ENCODE peak calls at places on chromosomes 1 and 21, in six cellular contexts. L is prostate gland; T is tibial artery; I is CD8-positive, alpha-beta T cell; B is left lung; H is psoas muscle. K is an unnamed sample.

GRCh38 chr1:218451415-218451814 is 106.3 kb downstream of the TGFB2 start:
- DNase-seq in B (no peak), H (no peak), I (no peak), L (no peak), T (no peak), K (no peak)

GRCh38 chr1:96764469-96764868 is 42.9 kb downstream of the PTBP2 start:
- DNase-seq in I (no peak), B (no peak), H (no peak), L (no peak), T (no peak), K (no peak)

GRCh38 chr1:209835782-209836298 is 8.1 kb downstream of the UTP25 start:
- DNase-seq in B (no peak), L (no peak), T (no peak), I (no peak), H (no peak), K (no peak)

GRCh38 chr1:156705321-156705917 is at the start of gene CRABP2:
- DNase-seq in T (no peak), I (peak; percentile 49), H (peak; percentile 30), L (no peak), B (peak; percentile 83), K (peak; percentile 82)

GRCh38 chr1:3625151-3625907 is 514 bp downstream of the TPRG1L start:
- DNase-seq in L (peak; percentile 39), B (peak; percentile 85), I (no peak), H (peak; percentile 33), T (no peak), K (peak; percentile 82)

GRCh38 chr1:11176081-11176706 is 13.0 kb upstream of the ANGPTL7 start:
- DNase-seq in L (no peak), B (no peak), I (no peak), H (peak; percentile 59), T (no peak), K (no peak)

GRCh38 chr1:21916447-21917240 is 20.5 kb downstream of the HSPG2 start:
- DNase-seq in T (no peak), B (no peak), I (no peak), H (no peak), L (no peak), K (no peak)

GRCh38 chr1:113027008-113027407 is 46.0 kb upstream of the LRIG2 start:
- DNase-seq in L (no peak), B (no peak), T (no peak), H (no peak), I (no peak), K (no peak)

GRCh38 chr1:85450832-85451231 is 14.1 kb downstream of the DDAH1 start:
- DNase-seq in L (no peak), B (peak; percentile 60), T (no peak), H (peak; percentile 24), I (no peak), K (no peak)

GRCh38 chr21:46213620-46214286 is 14.8 kb downstream of the LSS start:
- DNase-seq in T (peak; percentile 9), B (no peak), L (no peak), H (no peak), I (no peak), K (no peak)

GRCh38 chr21:45324430-45325205 is 36.9 kb upstream of the POFUT2 start:
- DNase-seq in B (peak; percentile 74), I (no peak), L (no peak), H (peak; percentile 13), T (no peak), K (peak; percentile 79)

GRCh38 chr1:186559601-186560116 is 98.7 kb upstream of the PDC start:
- DNase-seq in T (no peak), I (no peak), B (no peak), H (no peak), L (no peak), K (no peak)

GRCh38 chr1:223771469-223771813 is 59.1 kb downstream of the CAPN2 start:
- DNase-seq in I (no peak), H (no peak), L (no peak), T (no peak), B (no peak), K (no peak)

GRCh38 chr1:186304982-186305949 is 69.8 kb downstream of the TPR start:
- DNase-seq in I (no peak), B (no peak), H (no peak), T (no peak), L (no peak), K (no peak)

GRCh38 chr1:155081472-155082300 is 3.0 kb downstream of the EFNA3 start:
- DNase-seq in B (peak; percentile 79), L (no peak), T (no peak), H (no peak), I (no peak), K (peak; percentile 73)

GRCh38 chr1:41529621-41530395 is 45.3 kb upstream of the EDN2 start:
- DNase-seq in T (peak; percentile 3), H (no peak), I (no peak), B (peak; percentile 58), L (no peak), K (peak; percentile 66)

GRCh38 chr1:68140536-68140935 is 90.1 kb upstream of the DIRAS3 start:
- DNase-seq in I (no peak), T (no peak), B (no peak), L (no peak), H (no peak), K (no peak)

GRCh38 chr1:8545078-8545477 is 227.2 kb downstream of the SLC45A1 start:
- DNase-seq in H (no peak), T (no peak), L (no peak), B (no peak), I (no peak), K (no peak)

GRCh38 chr1:101410048-101410878 is 173.4 kb downstream of the S1PR1 start:
- DNase-seq in B (no peak), L (no peak), T (no peak), I (no peak), H (no peak), K (no peak)

GRCh38 chr1:14240265-14240664 is 358.2 kb upstream of the KAZN start:
- DNase-seq in I (no peak), H (no peak), L (no peak), B (no peak), T (no peak), K (no peak)

GRCh38 chr1:85308837-85309350 is 32.5 kb upstream of the BCL10 start:
- DNase-seq in H (no peak), T (no peak), L (no peak), B (no peak), I (no peak), K (no peak)

GRCh38 chr1:36553591-36554417 is 71.1 kb upstream of the CSF3R start:
- DNase-seq in H (peak; percentile 38), B (peak; percentile 89), L (peak; percentile 21), T (peak; percentile 22), I (peak; percentile 53), K (peak; percentile 84)

GRCh38 chr1:76129731-76130130 is 55.2 kb downstream of the ST6GALNAC3 start:
- DNase-seq in T (no peak), L (no peak), I (no peak), H (no peak), B (no peak), K (no peak)

GRCh38 chr1:61618755-61619154 is 106.2 kb downstream of the TM2D1 start:
- DNase-seq in I (no peak), L (no peak), H (no peak), B (no peak), T (no peak), K (no peak)

GRCh38 chr1:207644852-207645631 is at the start of gene CR1L:
- DNase-seq in H (peak; percentile 83), L (peak; percentile 65), I (peak; percentile 76), T (peak; percentile 85), B (peak; percentile 94), K (peak; percentile 92)

GRCh38 chr1:52239708-52240001 is 97.8 kb downstream of the ZFYVE9 start:
- DNase-seq in H (no peak), B (no peak), I (no peak), L (no peak), T (no peak), K (no peak)

GRCh38 chr1:66777846-66778245 is 23.2 kb downstream of the INSL5 start:
- DNase-seq in B (no peak), L (no peak), I (no peak), H (no peak), T (no peak), K (no peak)

GRCh38 chr1:205543351-205544305 is 39.2 kb downstream of the CDK18 start:
- DNase-seq in I (no peak), T (peak; percentile 75), B (no peak), L (peak; percentile 74), H (peak; percentile 76), K (peak; percentile 92)

GRCh38 chr1:178232108-178232507 is 138.2 kb downstream of the RASAL2 start:
- DNase-seq in H (no peak), L (no peak), T (no peak), B (no peak), I (no peak), K (no peak)

GRCh38 chr21:43719748-43720538 is 1.0 kb downstream of the PDXK start:
- DNase-seq in T (no peak), H (no peak), I (no peak), B (peak; percentile 90), L (no peak), K (peak; percentile 85)

DNA sequence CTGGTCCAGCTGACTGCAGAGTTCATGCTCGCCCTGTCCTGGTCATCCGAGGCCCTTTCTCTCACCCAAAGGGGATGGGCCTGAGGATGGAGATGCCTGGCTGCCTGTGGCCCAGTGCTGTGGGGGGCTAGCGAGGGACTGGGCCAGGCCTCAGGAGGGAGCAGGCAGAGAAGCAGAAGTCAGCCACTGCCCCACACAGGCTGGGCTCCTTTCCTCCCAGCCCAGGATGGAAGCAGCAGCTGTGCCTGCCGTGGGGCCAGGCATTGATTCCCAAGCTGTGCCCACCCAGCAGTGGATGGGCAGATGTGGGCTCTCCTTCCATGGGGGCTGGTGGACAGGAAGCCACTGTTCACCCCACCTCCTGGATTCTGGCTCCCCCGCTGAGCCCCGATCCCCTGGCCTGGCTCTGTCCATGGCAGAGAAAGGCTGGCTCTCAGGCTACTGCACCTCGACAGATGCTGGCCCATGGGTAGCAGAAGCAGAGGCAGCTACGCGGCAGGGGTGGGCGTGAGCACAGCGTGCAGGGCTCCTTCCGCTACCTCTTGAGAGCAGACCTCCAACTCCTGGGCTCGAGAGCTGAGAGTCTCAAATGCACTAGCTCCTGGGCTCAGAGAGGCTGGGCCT is 24.6 kb downstream of the RUNX3 start:
- DNase-seq in H (no peak), I (no peak), T (peak; percentile 11), L (no peak), B (no peak), K (peak; percentile 52)
- H3K36me3 ChIP-seq in H (no peaks in the 10 kb centered on the region), I (peaks cover 84% of the 10 kb centered on the region), T (no peaks in the 10 kb centered on the region), L (no peaks in the 10 kb centered on the region), B (peaks cover 39% of the 10 kb centered on the region), K (no peaks in the 10 kb centered on the region)

GRCh38 chr1:183845681-183846080 is 40.8 kb downstream of the RGL1 start:
- DNase-seq in L (no peak), T (no peak), H (no peak), I (no peak), B (no peak), K (no peak)
- H3K27ac ChIP-seq in L (no peak overlapping the region), T (no peak overlapping the region), H (no peak overlapping the region), I (no peak overlapping the region), B (no peak overlapping the region), K (no peak overlapping the region)

GRCh38 chr1:230087034-230087721 is 20.1 kb downstream of the GALNT2 start:
- DNase-seq in L (peak; percentile 37), T (no peak), B (no peak), H (no peak), I (no peak), K (no peak)
- TF ChIP-seq CTCF in L (no peak), T (no peak), B (no peak), H (no peak), I (no peak), K (no peak)

DNA sequence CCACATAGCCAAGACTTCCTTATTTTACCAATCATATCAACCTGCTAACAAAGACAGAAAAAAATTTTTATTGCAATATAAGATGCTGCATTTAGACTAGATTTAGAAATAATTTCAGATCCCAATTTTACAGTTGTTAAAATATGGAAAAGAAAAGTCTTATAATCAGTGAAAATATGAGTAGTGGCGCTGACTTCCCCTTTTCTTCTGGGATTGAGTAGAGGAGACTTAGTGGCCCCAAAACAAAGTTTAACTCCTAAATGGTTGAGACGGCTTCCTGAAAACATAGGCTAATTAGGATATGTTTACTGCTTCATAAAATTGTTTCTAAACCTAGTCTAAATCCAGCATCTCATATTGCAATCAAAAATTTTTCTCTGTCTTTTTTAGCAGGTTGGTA is 68.4 kb downstream of the RAB3GAP2 start:
- DNase-seq in I (no peak), T (no peak), B (no peak), H (no peak), L (no peak), K (no peak)
- H3K36me3 ChIP-seq in I (peaks cover 23% of the 10 kb centered on the region), T (peaks cover 40% of the 10 kb centered on the region), B (peaks cover 81% of the 10 kb centered on the region), H (peaks cover 99% of the 10 kb centered on the region), L (no peaks in the 10 kb centered on the region), K (peaks cover 33% of the 10 kb centered on the region)

K was measured in kidney.